ENCODE peak calls at places on chromosomes 11 and 22, in seven cellular contexts. Z is SW480; L is CD8-positive, alpha-beta T cell; B is right atrium auricular region; Y is activated T-cell treated with anti-CD3 and anti-CD28 coated beads for 1 hour; G is iPS-NIHi11; C is stimulated activated CD4-positive, alpha-beta T cell treated with anti-CD3 and anti-CD28 coated beads, Interleukin-12 subunit alpha, Interleukin-12 subunit beta, amount 100 ng/mL, for 24 hours. W is an unnamed sample.

GRCh38 chr11:17272823-17273222 is 3.7 kb upstream of the NUCB2 start:
- DNase-seq in B (no peak), Y (no peak), G (no peak), C (no peak), Z (no peak), L (no peak), W (no peak)

GRCh38 chr11:88420165-88420781 is 82.7 kb upstream of the CTSC start:
- DNase-seq in G (no peak), L (no peak), Y (no peak), Z (no peak), B (peak), C (no peak), W (peak)

GRCh38 chr11:43830928-43831440 is 49.6 kb upstream of the ALKBH3 start:
- DNase-seq in G (peak), Y (peak), C (peak), Z (peak), L (peak), B (no peak), W (peak)

GRCh38 chr22:27866136-27867091 is 52.6 kb downstream of the PITPNB start:
- DNase-seq in C (no peak), Y (no peak), L (no peak), B (peak), G (no peak), Z (no peak), W (peak)

GRCh38 chr11:68749061-68749491 is 2.2 kb downstream of the TESMIN start:
- DNase-seq in B (no peak), C (no peak), Z (no peak), G (no peak), L (no peak), Y (no peak), W (no peak)

GRCh38 chr11:45807792-45808238 is 2.9 kb downstream of the SLC35C1 start:
- DNase-seq in C (no peak), Z (no peak), B (no peak), Y (no peak), L (no peak), G (no peak), W (no peak)

GRCh38 chr11:16763746-16764145 is 25.3 kb downstream of the C11orf58 start:
- DNase-seq in G (no peak), Y (no peak), B (no peak), C (no peak), L (no peak), Z (no peak), W (no peak)

GRCh38 chr11:105245781-105246315 is 106.3 kb upstream of the CARD18 start:
- DNase-seq in G (no peak), L (no peak), C (no peak), B (no peak), Y (no peak), Z (no peak), W (no peak)

GRCh38 chr11:64060861-64061444 is 25.2 kb downstream of the FLRT1 start:
- DNase-seq in Y (peak), B (no peak), C (peak), G (peak), L (peak), Z (no peak), W (peak)

GRCh38 chr11:128198206-128198605 is 389.2 kb downstream of the ETS1 start:
- DNase-seq in B (no peak), G (no peak), Y (no peak), C (no peak), Z (no peak), L (no peak), W (no peak)

GRCh38 chr11:78354741-78355705 is 62.6 kb downstream of the GAB2 start:
- DNase-seq in G (no peak), Z (peak), Y (no peak), L (no peak), C (no peak), B (no peak), W (no peak)

GRCh38 chr11:112498701-112499100 is 238.0 kb upstream of the PLET1 start:
- DNase-seq in L (no peak), B (no peak), C (no peak), G (no peak), Z (no peak), Y (no peak), W (no peak)

GRCh38 chr22:39991164-39991860 is 3.4 kb upstream of the FAM83F start:
- DNase-seq in Z (no peak), C (no peak), B (no peak), G (no peak), Y (no peak), L (no peak), W (no peak)

GRCh38 chr11:117281159-117281558 is 10.0 kb upstream of the BACE1-AS start:
- DNase-seq in C (no peak), B (no peak), Y (no peak), L (no peak), G (no peak), Z (no peak), W (no peak)

GRCh38 chr11:17161515-17161914 is 46.3 kb downstream of the PIK3C2A start:
- DNase-seq in G (no peak), C (no peak), B (no peak), L (no peak), Z (no peak), Y (no peak), W (no peak)

GRCh38 chr22:42078469-42079318 is 806 bp upstream of the SMDT1 start:
- DNase-seq in Z (no peak), G (no peak), L (no peak), Y (no peak), C (no peak), B (no peak), W (no peak)

GRCh38 chr11:1503708-1504104 is 17.1 kb upstream of the MOB2 start:
- DNase-seq in C (no peak), G (no peak), Z (no peak), Y (no peak), B (no peak), L (no peak), W (peak)

GRCh38 chr11:44904261-44905080 is 46.2 kb downstream of the TP53I11 start:
- DNase-seq in Y (no peak), Z (no peak), B (no peak), C (no peak), G (no peak), L (no peak), W (no peak)

GRCh38 chr11:12220305-12220704 is 109.9 kb downstream of the MICAL2 start:
- DNase-seq in G (no peak), Z (no peak), B (peak), C (no peak), L (no peak), Y (no peak), W (peak)

GRCh38 chr11:132126973-132127900 is 756.8 kb downstream of the NTM start:
- DNase-seq in L (no peak), Y (no peak), B (peak), G (peak), Z (peak), C (no peak), W (peak)

GRCh38 chr11:68040121-68040956 is 1.5 kb downstream of the TCIRG1 start:
- DNase-seq in Z (peak), Y (peak), L (peak), B (peak), C (no peak), G (peak), W (peak)

GRCh38 chr11:36258730-36259360 is 30.4 kb downstream of the COMMD9 start:
- DNase-seq in Y (no peak), L (no peak), G (peak), B (peak), C (no peak), Z (peak), W (peak)

GRCh38 chr11:125941606-125942275 is 4.1 kb upstream of the VSIG10L2 start:
- DNase-seq in C (peak), G (peak), Z (peak), B (peak), L (peak), Y (peak), W (peak)

GRCh38 chr11:64569300-64569970 is 21.6 kb upstream of the SLC22A12 start:
- DNase-seq in L (no peak), C (no peak), G (no peak), Z (no peak), Y (no peak), B (no peak), W (no peak)

GRCh38 chr22:17918840-17919239 is 105.5 kb downstream of the MICAL3 start:
- DNase-seq in C (no peak), Z (peak), G (no peak), B (no peak), Y (no peak), L (no peak), W (no peak)

GRCh38 chr22:36197601-36198146 is 3.9 kb downstream of the APOL4 start:
- DNase-seq in Z (no peak), C (no peak), L (no peak), Y (no peak), G (peak), B (no peak), W (no peak)

GRCh38 chr11:13831707-13832106 is 130.8 kb upstream of the SPON1 start:
- DNase-seq in B (no peak), L (no peak), Y (no peak), C (no peak), G (no peak), Z (no peak), W (no peak)

GRCh38 chr11:100810146-100810545 is 123.1 kb downstream of the ARHGAP42 start:
- DNase-seq in L (no peak), G (no peak), Z (peak), Y (no peak), C (no peak), B (no peak), W (no peak)

GRCh38 chr22:47165338-47165931 is 403.0 kb downstream of the TBC1D22A start:
- DNase-seq in C (no peak), Z (no peak), Y (no peak), G (no peak), L (no peak), B (no peak), W (no peak)

GRCh38 chr11:32297629-32298028 is 137.7 kb downstream of the WT1 start:
- DNase-seq in Y (no peak), B (no peak), C (no peak), G (peak), Z (peak), L (no peak), W (no peak)

GRCh38 chr11:63010934-63011439 is 4.7 kb downstream of the SLC22A8 start:
- DNase-seq in L (no peak), Y (no peak), G (no peak), Z (no peak), C (no peak), B (no peak), W (no peak)

GRCh38 chr11:125382211-125382807 is 113.8 kb downstream of the FEZ1 start:
- DNase-seq in G (no peak), L (no peak), C (no peak), Y (no peak), B (no peak), Z (peak), W (no peak)

GRCh38 chr11:18384157-18384641 is 10.2 kb upstream of the LDHA start:
- DNase-seq in G (peak), B (peak), Z (peak), L (no peak), C (no peak), Y (no peak), W (peak)

GRCh38 chr11:74479340-74480123 is 12.2 kb upstream of the KCNE3 start:
- DNase-seq in C (no peak), L (no peak), G (no peak), B (no peak), Z (no peak), Y (no peak), W (no peak)

GRCh38 chr11:34770111-34770510 is 146.1 kb downstream of the APIP start:
- DNase-seq in Y (no peak), Z (no peak), C (no peak), G (no peak), B (no peak), L (no peak), W (no peak)

GRCh38 chr11:122724520-122724919 is 69.0 kb downstream of the UBASH3B start:
- DNase-seq in B (no peak), Y (no peak), G (no peak), C (no peak), Z (no peak), L (no peak), W (no peak)

GRCh38 chr11:15336016-15336415 is 221.3 kb downstream of the INSC start:
- DNase-seq in Y (no peak), L (no peak), C (no peak), G (peak), Z (no peak), B (no peak), W (no peak)

GRCh38 chr11:80165763-80166162 is 724.9 kb upstream of the TENM4 start:
- DNase-seq in G (no peak), Y (no peak), Z (no peak), B (no peak), L (no peak), C (no peak), W (no peak)